ENCODE peak calls at places on chromosomes 6 and 20, in four cellular contexts. I is A549, L is K562, U is HepG2. M is an unnamed sample.

GRCh38 chr6:158518196-158519127 is 41.4 kb upstream of the TMEM181 start:
- DNase-seq in I (peak; percentile 72), L (peak; percentile 73), U (peak; percentile 55), M (no peak)

GRCh38 chr6:54802775-54803631 is 43.6 kb upstream of the FAM83B start:
- DNase-seq in I (no peak), L (no peak), U (no peak), M (no peak)

GRCh38 chr20:36591854-36592641 is 13.5 kb upstream of the RAB5IF start:
- DNase-seq in I (no peak), L (peak; percentile 55), U (peak; percentile 73), M (no peak)

GRCh38 chr20:60857708-60858107 is 394.4 kb upstream of the CDH4 start:
- DNase-seq in I (peak; percentile 9), L (no peak), U (no peak), M (no peak)

GRCh38 chr20:54179946-54180345 is 6.2 kb upstream of the CYP24A1 start:
- DNase-seq in I (no peak), L (no peak), U (no peak), M (no peak)

GRCh38 chr6:157456524-157456829 is 75.5 kb downstream of the ZDHHC14 start:
- DNase-seq in I (no peak), L (no peak), U (no peak), M (no peak)

GRCh38 chr20:19368351-19368750 is 155.9 kb downstream of the SLC24A3 start:
- DNase-seq in I (no peak), L (no peak), U (no peak), M (no peak)

GRCh38 chr6:161103475-161103874 is 111.9 kb downstream of the MAP3K4 start:
- DNase-seq in I (no peak), L (no peak), U (no peak), M (no peak)

GRCh38 chr6:157300436-157300835 is 22.9 kb downstream of the TMEM242 start:
- DNase-seq in I (no peak), L (no peak), U (no peak), M (no peak)

GRCh38 chr20:37378785-37379598 is 33.1 kb downstream of the SRC start:
- DNase-seq in I (peak; percentile 95), L (peak; percentile 92), U (no peak), M (no peak)

GRCh38 chr6:79526897-79527296 is 10.3 kb downstream of the LCA5 start:
- DNase-seq in I (no peak), L (peak; percentile 36), U (no peak), M (no peak)

GRCh38 chr6:8688823-8689222 is 253.5 kb upstream of the SLC35B3 start:
- DNase-seq in I (no peak), L (no peak), U (no peak), M (no peak)

GRCh38 chr6:72748759-72749158 is 126.9 kb downstream of the KCNQ5 start:
- DNase-seq in I (peak; percentile 1), L (no peak), U (no peak), M (no peak)

GRCh38 chr6:44667668-44668390 is 280.3 kb downstream of the CDC5L start:
- DNase-seq in I (peak; percentile 38), L (peak; percentile 54), U (peak; percentile 39), M (peak; percentile 75)

GRCh38 chr20:35539756-35540212 is 2.1 kb upstream of the ERGIC3 start:
- DNase-seq in I (peak; percentile 19), L (peak; percentile 85), U (peak; percentile 97), M (peak; percentile 72)

GRCh38 chr20:36848078-36848660 is 27.8 kb upstream of the TLDC2 start:
- DNase-seq in I (peak; percentile 66), L (no peak), U (no peak), M (no peak)

GRCh38 chr6:150876598-150876997 is 11.1 kb downstream of the MTHFD1L start:
- DNase-seq in I (no peak), L (no peak), U (no peak), M (no peak)

GRCh38 chr6:135759831-135760230 is 91.7 kb upstream of the PDE7B start:
- DNase-seq in I (peak; percentile 48), L (peak; percentile 22), U (peak; percentile 24), M (no peak)

GRCh38 chr20:32333988-32334885 is 23.9 kb upstream of the ASXL1 start:
- DNase-seq in I (no peak), L (peak; percentile 93), U (no peak), M (no peak)

GRCh38 chr6:137423444-137424168 is 70.6 kb downstream of the OLIG3 start:
- DNase-seq in I (no peak), L (no peak), U (no peak), M (peak; percentile 64)

GRCh38 chr6:157610451-157610999 is 212.5 kb upstream of the SNX9 start:
- DNase-seq in I (no peak), L (no peak), U (no peak), M (no peak)

GRCh38 chr6:16163535-16164300 is 34.8 kb downstream of the MYLIP start:
- DNase-seq in I (no peak), L (peak; percentile 66), U (no peak), M (no peak)

GRCh38 chr6:93915961-93916360 is 496.6 kb upstream of the EPHA7 start:
- DNase-seq in I (no peak), L (no peak), U (no peak), M (no peak)

GRCh38 chr20:41654292-41654691 is 36.1 kb upstream of the CHD6 start:
- DNase-seq in I (no peak), L (no peak), U (no peak), M (no peak)

GRCh38 chr6:79403525-79403924 is 133.7 kb downstream of the LCA5 start:
- DNase-seq in I (no peak), L (no peak), U (no peak), M (no peak)

GRCh38 chr20:10611357-10611756 is 62.4 kb downstream of the JAG1 start:
- DNase-seq in I (peak; percentile 58), L (peak; percentile 18), U (peak; percentile 44), M (no peak)

DNA sequence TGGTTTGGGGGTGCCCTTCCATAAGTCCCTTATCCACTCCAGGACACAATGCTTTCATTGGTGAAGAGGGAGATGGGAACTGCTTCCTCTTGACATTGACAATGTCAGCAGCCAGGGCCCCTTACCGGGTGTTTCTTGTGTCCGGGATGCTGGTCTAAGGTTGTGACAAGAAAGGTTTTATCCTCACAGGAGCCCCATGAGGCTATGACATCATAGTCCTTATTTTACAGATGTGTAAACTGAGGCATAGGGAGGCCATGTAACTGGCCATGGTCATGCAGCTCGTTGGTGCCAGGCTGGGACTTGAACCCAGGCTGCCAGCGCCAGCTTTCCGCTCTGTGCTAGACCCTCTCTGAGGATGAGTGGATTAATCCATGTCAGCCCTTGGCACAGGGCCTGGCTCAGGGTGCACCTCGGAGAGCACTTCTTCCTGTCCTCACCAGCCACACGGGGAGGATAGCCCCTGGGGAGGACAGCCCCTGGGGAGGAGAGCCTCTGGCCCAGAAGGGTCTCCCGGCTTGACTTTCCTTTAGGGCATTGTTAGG is 157.3 kb downstream of the SYCP2 start:
- DNase-seq in I (no peak), L (no peak), U (no peak), M (no peak)
- TF ChIP-seq PHF8 in I (no peak), L (no peak), U (no peak), M (no peak)

GRCh38 chr6:89475634-89476033 is 42.7 kb downstream of the ANKRD6 start:
- DNase-seq in I (no peak), L (no peak), U (peak; percentile 7), M (no peak)
- TF ChIP-seq PHF8 in I (no peak), L (no peak), U (no peak), M (no peak)

DNA sequence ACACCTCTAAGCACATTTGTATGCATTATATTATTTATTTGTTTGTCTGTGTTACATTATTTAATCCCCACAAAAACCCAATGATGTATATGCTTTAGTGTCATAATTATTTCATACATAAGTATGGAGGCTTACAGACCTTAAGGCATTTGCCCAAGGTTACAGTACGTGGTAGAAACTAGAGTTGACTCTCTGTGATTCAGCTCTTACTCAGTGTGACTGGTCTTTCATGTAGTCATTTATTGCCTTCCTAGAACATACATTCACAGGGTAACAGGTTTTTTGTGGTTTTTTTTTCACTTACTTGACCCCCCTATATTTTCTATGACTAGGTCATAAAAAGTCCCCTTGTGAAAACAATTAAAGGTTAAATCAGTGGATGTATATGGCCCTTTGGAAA is 566.8 kb downstream of the TFAP2A start:
- DNase-seq in I (no peak), L (no peak), U (no peak), M (no peak)
- TF ChIP-seq PHF8 in I (no peak), L (no peak), U (no peak), M (no peak)

GRCh38 chr6:105797313-105797970 is 288.7 kb upstream of the PRDM1 start:
- DNase-seq in I (no peak), L (no peak), U (no peak), M (no peak)
- TF ChIP-seq PHF8 in I (no peak), L (no peak), U (no peak), M (no peak)

DNA sequence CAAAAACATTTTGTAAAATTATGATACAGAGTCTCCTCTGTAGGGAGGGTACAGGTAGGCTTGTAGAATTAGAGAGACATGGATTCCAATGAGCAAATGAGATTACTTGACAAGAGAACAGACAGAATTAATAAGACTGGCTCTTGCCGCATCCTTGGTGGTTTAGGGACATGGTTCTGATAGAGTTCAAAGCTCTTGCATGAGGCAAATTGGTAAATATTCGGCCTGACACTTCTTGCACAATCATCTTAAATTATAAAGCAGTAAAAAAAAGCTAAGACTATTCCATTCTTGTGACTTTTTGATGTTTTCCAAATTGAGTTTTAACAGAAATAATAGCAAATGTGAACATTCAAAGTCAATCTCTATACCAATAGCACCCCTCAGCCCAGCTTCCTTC is 14.9 kb upstream of the KLHL31 start:
- DNase-seq in I (no peak), L (no peak), U (no peak), M (no peak)
- TF ChIP-seq PHF8 in I (no peak), L (no peak), U (no peak), M (no peak)

DNA sequence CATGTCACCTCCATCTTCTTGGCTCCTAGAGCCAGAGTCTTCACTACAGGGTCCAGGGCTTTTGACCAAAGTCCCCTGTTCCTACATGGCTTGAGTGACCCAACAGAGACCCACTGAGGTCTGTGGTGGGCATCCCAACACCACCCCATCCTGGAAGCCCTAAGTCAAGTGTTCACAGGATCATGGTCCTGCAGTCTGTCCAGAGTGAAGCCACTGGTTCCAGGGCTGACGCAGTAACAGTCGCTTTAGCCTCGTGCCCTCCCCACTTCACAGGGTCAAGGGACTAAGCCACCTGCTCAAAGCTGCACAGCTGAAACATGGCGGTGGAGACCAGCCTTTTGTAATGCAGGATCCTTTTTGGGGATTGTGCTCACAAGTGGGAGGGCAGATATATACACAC is 133.9 kb downstream of the JPH2 start:
- DNase-seq in I (no peak), L (no peak), U (no peak), M (no peak)
- TF ChIP-seq PHF8 in I (no peak), L (no peak), U (no peak), M (no peak)

GRCh38 chr6:43610431-43610830 is 18.6 kb downstream of the GTPBP2 start:
- DNase-seq in I (no peak), L (no peak), U (no peak), M (no peak)
- TF ChIP-seq PHF8 in I (no peak), L (no peak), U (no peak), M (no peak)

DNA sequence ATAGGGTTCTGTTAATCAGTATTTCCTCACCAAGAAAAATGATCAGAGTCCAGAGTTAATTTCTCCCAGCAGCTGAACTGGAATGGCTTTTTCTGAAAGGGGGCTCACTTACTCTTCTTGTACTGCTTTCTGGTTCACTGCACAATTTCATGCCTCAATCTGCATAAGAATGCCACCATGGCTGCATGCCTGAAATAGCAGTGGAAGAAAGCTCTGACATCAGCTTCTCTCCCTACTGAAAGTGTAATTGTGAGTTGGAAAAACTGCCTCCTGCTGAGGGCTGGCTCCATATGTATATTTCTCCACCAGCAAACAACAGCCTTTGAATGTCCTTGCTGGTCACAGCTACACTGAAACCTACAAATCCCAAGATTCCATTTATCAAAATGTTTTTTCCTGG is 1027.2 kb upstream of the GJE1 start:
- DNase-seq in I (no peak), L (no peak), U (no peak), M (no peak)
- TF ChIP-seq PHF8 in I (no peak), L (no peak), U (no peak), M (no peak)

M was measured in H1.